ENCODE peak calls at places on chromosomes 4 and X, in seven cellular contexts. One of them, this sample, is unnamed.

GRCh38 chr4:80173387-80173786 is 23.9 kb upstream of the PRDM8 start:
- DNase-seq in suprapubic skin: no peak
- DNase-seq in HepG2: no peak
- DNase-seq in A549: no peak
- DNase-seq in H1: no peak
- DNase-seq in K562: no peak
- DNase-seq in upper lobe of left lung: no peak
- DNase-seq in this sample: no peak

GRCh38 chrX:41906515-41907165 is 16.7 kb downstream of the CASK start:
- DNase-seq in suprapubic skin: no peak
- DNase-seq in HepG2: no peak
- DNase-seq in A549: no peak
- DNase-seq in H1: no peak
- DNase-seq in K562: no peak
- DNase-seq in upper lobe of left lung: no peak
- DNase-seq in this sample: no peak

GRCh38 chr4:8506373-8507250 is 66.0 kb downstream of the TRMT44 start:
- DNase-seq in suprapubic skin: no peak
- DNase-seq in HepG2: no peak
- DNase-seq in A549: no peak
- DNase-seq in H1: no peak
- DNase-seq in K562: no peak
- DNase-seq in upper lobe of left lung: peak
- DNase-seq in this sample: no peak

GRCh38 chr4:1815997-1816860 is 23.1 kb downstream of the FGFR3 start:
- DNase-seq in suprapubic skin: no peak
- DNase-seq in HepG2: no peak
- DNase-seq in A549: no peak
- DNase-seq in H1: no peak
- DNase-seq in K562: no peak
- DNase-seq in upper lobe of left lung: no peak
- DNase-seq in this sample: no peak

GRCh38 chr4:123672987-123673386 is 276.4 kb downstream of the SPRY1 start:
- DNase-seq in suprapubic skin: no peak
- DNase-seq in HepG2: no peak
- DNase-seq in A549: no peak
- DNase-seq in H1: no peak
- DNase-seq in K562: no peak
- DNase-seq in upper lobe of left lung: no peak
- DNase-seq in this sample: no peak

GRCh38 chr4:135065366-135065765 is 863.8 kb upstream of the PABPC4L start:
- DNase-seq in suprapubic skin: no peak
- DNase-seq in HepG2: no peak
- DNase-seq in A549: no peak
- DNase-seq in H1: no peak
- DNase-seq in K562: no peak
- DNase-seq in upper lobe of left lung: no peak
- DNase-seq in this sample: no peak

GRCh38 chrX:5449323-5449722 is 779.3 kb downstream of the NLGN4X start:
- DNase-seq in suprapubic skin: no peak
- DNase-seq in HepG2: no peak
- DNase-seq in A549: no peak
- DNase-seq in H1: no peak
- DNase-seq in K562: no peak
- DNase-seq in upper lobe of left lung: no peak
- DNase-seq in this sample: no peak

GRCh38 chr4:176034498-176034897 is 31.1 kb upstream of the WDR17 start:
- DNase-seq in suprapubic skin: no peak
- DNase-seq in HepG2: no peak
- DNase-seq in A549: no peak
- DNase-seq in H1: no peak
- DNase-seq in K562: peak
- DNase-seq in upper lobe of left lung: no peak
- DNase-seq in this sample: no peak

GRCh38 chrX:141415889-141416288 is 168.6 kb downstream of the SPANXA1 start:
- DNase-seq in suprapubic skin: no peak
- DNase-seq in HepG2: no peak
- DNase-seq in A549: no peak
- DNase-seq in H1: no peak
- DNase-seq in K562: no peak
- DNase-seq in upper lobe of left lung: no peak
- DNase-seq in this sample: no peak

GRCh38 chrX:73944582-73944947 is 359.4 kb upstream of the ZCCHC13 start:
- DNase-seq in suprapubic skin: no peak
- DNase-seq in HepG2: no peak
- DNase-seq in A549: no peak
- DNase-seq in H1: no peak
- DNase-seq in K562: no peak
- DNase-seq in upper lobe of left lung: no peak
- DNase-seq in this sample: no peak

GRCh38 chr4:116688536-116688935 is 396.8 kb downstream of the TRAM1L1 start:
- DNase-seq in suprapubic skin: no peak
- DNase-seq in HepG2: no peak
- DNase-seq in A549: no peak
- DNase-seq in H1: no peak
- DNase-seq in K562: no peak
- DNase-seq in upper lobe of left lung: no peak
- DNase-seq in this sample: no peak

GRCh38 chr4:69718376-69719293 is 41.8 kb downstream of the SULT1B1 start:
- DNase-seq in suprapubic skin: no peak
- DNase-seq in HepG2: no peak
- DNase-seq in A549: no peak
- DNase-seq in H1: no peak
- DNase-seq in K562: no peak
- DNase-seq in upper lobe of left lung: no peak
- DNase-seq in this sample: no peak

GRCh38 chr4:38572798-38573197 is 91.2 kb upstream of the KLF3 start:
- DNase-seq in suprapubic skin: no peak
- DNase-seq in HepG2: no peak
- DNase-seq in A549: no peak
- DNase-seq in H1: no peak
- DNase-seq in K562: no peak
- DNase-seq in upper lobe of left lung: no peak
- DNase-seq in this sample: no peak

GRCh38 chrX:84160736-84161135 is 27.3 kb downstream of the RPS6KA6 start:
- DNase-seq in suprapubic skin: no peak
- DNase-seq in HepG2: no peak
- DNase-seq in A549: no peak
- DNase-seq in H1: no peak
- DNase-seq in K562: no peak
- DNase-seq in upper lobe of left lung: no peak
- DNase-seq in this sample: no peak

GRCh38 chr4:143273170-143273917 is 63.3 kb upstream of the GAB1 start:
- DNase-seq in suprapubic skin: no peak
- DNase-seq in HepG2: no peak
- DNase-seq in A549: no peak
- DNase-seq in H1: no peak
- DNase-seq in K562: no peak
- DNase-seq in upper lobe of left lung: no peak
- DNase-seq in this sample: no peak

GRCh38 chrX:47351706-47352105 is 18.7 kb upstream of the ZNF157 start:
- DNase-seq in suprapubic skin: no peak
- DNase-seq in HepG2: no peak
- DNase-seq in A549: no peak
- DNase-seq in H1: no peak
- DNase-seq in K562: no peak
- DNase-seq in upper lobe of left lung: no peak
- DNase-seq in this sample: no peak

GRCh38 chr4:81454498-81454897 is 17.2 kb downstream of the RASGEF1B start:
- DNase-seq in suprapubic skin: no peak
- DNase-seq in HepG2: no peak
- DNase-seq in A549: no peak
- DNase-seq in H1: no peak
- DNase-seq in K562: peak
- DNase-seq in upper lobe of left lung: no peak
- DNase-seq in this sample: no peak

GRCh38 chrX:10014462-10015373 is 47.6 kb downstream of the CLDN34 start:
- DNase-seq in suprapubic skin: peak
- DNase-seq in HepG2: peak
- DNase-seq in A549: peak
- DNase-seq in H1: peak
- DNase-seq in K562: peak
- DNase-seq in upper lobe of left lung: peak
- DNase-seq in this sample: peak

GRCh38 chr4:1973661-1974060 is 35.1 kb downstream of the NELFA start:
- DNase-seq in suprapubic skin: peak
- DNase-seq in HepG2: no peak
- DNase-seq in A549: no peak
- DNase-seq in H1: no peak
- DNase-seq in K562: no peak
- DNase-seq in upper lobe of left lung: no peak
- DNase-seq in this sample: no peak

GRCh38 chr4:133000012-133000411 is 149.1 kb upstream of the PCDH10 start:
- DNase-seq in suprapubic skin: no peak
- DNase-seq in HepG2: no peak
- DNase-seq in A549: no peak
- DNase-seq in H1: no peak
- DNase-seq in K562: no peak
- DNase-seq in upper lobe of left lung: no peak
- DNase-seq in this sample: no peak

GRCh38 chrX:84223261-84223660 is 35.3 kb upstream of the RPS6KA6 start:
- DNase-seq in suprapubic skin: no peak
- DNase-seq in HepG2: no peak
- DNase-seq in A549: no peak
- DNase-seq in H1: no peak
- DNase-seq in K562: no peak
- DNase-seq in upper lobe of left lung: no peak
- DNase-seq in this sample: no peak

DNA sequence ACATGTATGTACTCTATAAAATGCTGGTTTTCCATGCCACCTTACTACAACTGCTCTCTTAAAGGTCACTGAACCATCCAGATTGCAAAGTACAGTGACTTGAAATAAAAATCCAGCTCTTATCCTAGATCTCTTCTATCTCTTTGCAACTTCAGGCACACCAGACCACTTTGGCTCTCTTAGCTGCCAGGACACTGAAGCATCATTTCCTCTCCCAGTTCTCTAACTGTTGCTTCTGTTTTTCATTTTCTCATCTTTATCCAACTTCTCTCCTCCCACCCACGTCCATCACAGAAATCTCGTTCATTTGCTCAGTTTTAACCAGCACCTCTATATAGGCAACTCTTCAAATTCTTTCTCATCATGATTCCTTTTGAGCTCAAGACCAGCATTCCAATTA is 74.3 kb downstream of the METTL14 start:
- DNase-seq in suprapubic skin: no peak
- DNase-seq in HepG2: no peak
- DNase-seq in A549: no peak
- DNase-seq in H1: no peak
- DNase-seq in K562: no peak
- DNase-seq in upper lobe of left lung: no peak
- DNase-seq in this sample: no peak
- TF ChIP-seq EP300 in suprapubic skin: no peak
- TF ChIP-seq EP300 in HepG2: no peak
- TF ChIP-seq EP300 in A549: no peak
- TF ChIP-seq EP300 in H1: no peak
- TF ChIP-seq EP300 in K562: no peak
- TF ChIP-seq EP300 in upper lobe of left lung: no peak
- TF ChIP-seq EP300 in this sample: no peak

GRCh38 chrX:110050386-110050785 is 47.5 kb downstream of the TMEM164 start:
- DNase-seq in suprapubic skin: no peak
- DNase-seq in HepG2: no peak
- DNase-seq in A549: no peak
- DNase-seq in H1: no peak
- DNase-seq in K562: no peak
- DNase-seq in upper lobe of left lung: no peak
- DNase-seq in this sample: no peak
- H3K27ac ChIP-seq in suprapubic skin: no peak
- H3K27ac ChIP-seq in HepG2: no peak
- H3K27ac ChIP-seq in A549: peak
- H3K27ac ChIP-seq in H1: no peak
- H3K27ac ChIP-seq in K562: no peak
- H3K27ac ChIP-seq in upper lobe of left lung: no peak
- H3K27ac ChIP-seq in this sample: no peak

GRCh38 chr4:6046526-6047129 is 28.4 kb upstream of the C4orf50 start:
- DNase-seq in suprapubic skin: no peak
- DNase-seq in HepG2: no peak
- DNase-seq in A549: no peak
- DNase-seq in H1: no peak
- DNase-seq in K562: no peak
- DNase-seq in upper lobe of left lung: no peak
- DNase-seq in this sample: no peak

GRCh38 chr4:6044276-6044675 is 26.0 kb upstream of the C4orf50 start:
- DNase-seq in suprapubic skin: no peak
- DNase-seq in HepG2: no peak
- DNase-seq in A549: no peak
- DNase-seq in H1: no peak
- DNase-seq in K562: no peak
- DNase-seq in upper lobe of left lung: no peak
- DNase-seq in this sample: no peak

GRCh38 chr4:6043188-6043587 is 25.0 kb upstream of the C4orf50 start:
- DNase-seq in suprapubic skin: no peak
- DNase-seq in HepG2: no peak
- DNase-seq in A549: no peak
- DNase-seq in H1: no peak
- DNase-seq in K562: no peak
- DNase-seq in upper lobe of left lung: no peak
- DNase-seq in this sample: no peak

GRCh38 chr4:6043843-6044242 is 25.6 kb upstream of the C4orf50 start:
- DNase-seq in suprapubic skin: no peak
- DNase-seq in HepG2: no peak
- DNase-seq in A549: no peak
- DNase-seq in H1: no peak
- DNase-seq in K562: no peak
- DNase-seq in upper lobe of left lung: no peak
- DNase-seq in this sample: no peak

DNA sequence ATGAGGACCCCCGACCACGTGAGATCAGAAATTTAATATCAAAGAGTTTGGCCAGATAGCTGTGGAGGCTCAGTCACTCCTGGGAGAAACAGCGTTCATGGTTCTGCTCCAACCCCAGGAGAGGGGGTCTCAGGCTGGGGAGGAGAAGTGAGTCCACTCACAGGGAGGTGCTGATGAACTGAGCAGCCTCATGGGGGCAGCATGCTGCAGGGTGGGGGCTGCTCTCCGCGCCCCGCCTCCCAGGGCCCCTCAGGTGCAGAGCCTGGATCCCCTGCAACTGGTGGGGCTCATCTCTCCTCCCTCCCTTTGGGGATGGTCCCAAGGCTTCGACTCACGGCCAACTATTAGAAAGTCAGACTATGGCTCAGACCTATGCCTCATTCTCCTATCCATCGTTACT is 26.6 kb upstream of the C4orf50 start:
- DNase-seq in suprapubic skin: no peak
- DNase-seq in HepG2: no peak
- DNase-seq in A549: no peak
- DNase-seq in H1: no peak
- DNase-seq in K562: no peak
- DNase-seq in upper lobe of left lung: no peak
- DNase-seq in this sample: no peak
- TF ChIP-seq CTCF in suprapubic skin: no peak
- TF ChIP-seq CTCF in HepG2: peak
- TF ChIP-seq CTCF in A549: no peak
- TF ChIP-seq CTCF in H1: peak
- TF ChIP-seq CTCF in K562: peak
- TF ChIP-seq CTCF in upper lobe of left lung: no peak
- TF ChIP-seq CTCF in this sample: no peak

DNA sequence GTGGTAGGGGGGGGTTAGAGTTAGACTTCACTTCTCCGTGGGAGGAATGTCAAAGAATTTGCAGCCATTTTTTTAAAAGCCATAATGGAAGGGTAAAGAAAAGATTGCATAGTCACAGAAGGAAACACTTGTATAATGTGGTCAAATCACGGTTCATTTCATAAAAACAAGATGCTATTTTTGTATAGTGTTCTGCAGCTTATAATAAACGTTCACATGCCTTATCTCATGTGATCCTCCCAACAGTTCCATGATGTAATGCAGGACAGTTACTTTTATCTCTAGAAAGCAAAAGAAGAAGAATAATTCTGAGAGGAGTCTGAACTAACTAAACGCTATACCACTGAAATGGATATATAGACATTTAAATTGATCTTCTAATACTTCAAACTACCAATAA is 71.3 kb upstream of the CAMK2D start:
- DNase-seq in suprapubic skin: no peak
- DNase-seq in HepG2: no peak
- DNase-seq in A549: no peak
- DNase-seq in H1: no peak
- DNase-seq in K562: no peak
- DNase-seq in upper lobe of left lung: no peak
- DNase-seq in this sample: no peak
- TF ChIP-seq EP300 in suprapubic skin: no peak
- TF ChIP-seq EP300 in HepG2: no peak
- TF ChIP-seq EP300 in A549: no peak
- TF ChIP-seq EP300 in H1: no peak
- TF ChIP-seq EP300 in K562: no peak
- TF ChIP-seq EP300 in upper lobe of left lung: no peak
- TF ChIP-seq EP300 in this sample: no peak

This sample was measured in tibial nerve.